ENCODE peak calls at places on chromosome 17, in nine cellular contexts. R, W, M, F, A, J, G, V and K are unnamed samples.

GRCh38 chr17:50362661-50363060 is 10.3 kb downstream of the MRPL27 start:
- DNase-seq in W (no peak), F (no peak), J (no peak), G (no peak), V (no peak), A (no peak), M (no peak), R (no peak), K (no peak)

GRCh38 chr17:67633751-67634191 is 84.0 kb upstream of the NOL11 start:
- DNase-seq in R (no peak), J (no peak), A (no peak), G (no peak), M (no peak), F (no peak), V (no peak), W (peak; percentile 34), K (no peak)

GRCh38 chr17:83181991-83182619 is 102.7 kb downstream of the METRNL start:
- DNase-seq in G (no peak), V (no peak), W (peak; percentile 16), R (no peak), J (no peak), M (no peak), A (no peak), F (no peak), K (no peak)

GRCh38 chr17:44223574-44224046 is 4.1 kb upstream of the UBTF start:
- DNase-seq in G (no peak), M (peak; percentile 42), V (no peak), J (no peak), R (peak; percentile 73), A (no peak), F (no peak), W (peak; percentile 65), K (no peak)

GRCh38 chr17:14058051-14058450 is 11.3 kb upstream of the COX10 start:
- DNase-seq in W (no peak), A (no peak), F (no peak), J (no peak), V (no peak), M (no peak), R (no peak), G (no peak), K (no peak)

GRCh38 chr17:1153795-1154546 is 25.8 kb downstream of the ABR start:
- DNase-seq in J (no peak), W (peak; percentile 37), R (peak; percentile 36), A (peak; percentile 91), F (no peak), V (peak; percentile 56), M (peak; percentile 19), G (peak; percentile 21), K (peak; percentile 65)

GRCh38 chr17:80284631-80285030 is 24.0 kb downstream of the RNF213 start:
- DNase-seq in W (no peak), F (no peak), R (no peak), A (no peak), V (no peak), G (peak; percentile 54), M (no peak), J (no peak), K (no peak)

GRCh38 chr17:56148333-56148732 is 4.9 kb upstream of the ANKFN1 start:
- DNase-seq in V (no peak), R (no peak), A (no peak), F (no peak), G (no peak), J (no peak), M (no peak), W (no peak), K (no peak)

GRCh38 chr17:48241131-48241591 is 133.6 kb downstream of the SNX11 start:
- DNase-seq in V (no peak), W (no peak), J (no peak), F (no peak), M (peak; percentile 56), A (no peak), G (peak; percentile 83), R (no peak), K (no peak)

GRCh38 chr17:52841971-52842370 is 683.5 kb upstream of the CA10 start:
- DNase-seq in M (no peak), G (no peak), J (no peak), W (no peak), V (no peak), A (no peak), R (no peak), F (no peak), K (no peak)

GRCh38 chr17:47852113-47852949 is 1.4 kb upstream of the SP6 start:
- DNase-seq in A (no peak), J (no peak), R (no peak), F (no peak), M (no peak), V (no peak), W (no peak), G (no peak), K (no peak)

GRCh38 chr17:73613947-73614655 is 30.1 kb downstream of the SDK2 start:
- DNase-seq in M (peak; percentile 74), V (no peak), J (no peak), F (no peak), G (peak; percentile 91), R (no peak), W (no peak), A (no peak), K (no peak)

GRCh38 chr17:45284176-45285140 is 22.6 kb upstream of the SPATA32 start:
- DNase-seq in G (no peak), M (peak; percentile 93), V (peak; percentile 70), W (peak; percentile 78), R (no peak), A (no peak), J (no peak), F (peak; percentile 83), K (no peak)

GRCh38 chr17:3887394-3887793 is 5.5 kb downstream of the CAMKK1 start:
- DNase-seq in F (no peak), M (no peak), W (no peak), R (no peak), G (no peak), A (no peak), J (no peak), V (no peak), K (no peak)

GRCh38 chr17:3887811-3888210 is 5.0 kb downstream of the CAMKK1 start:
- DNase-seq in V (no peak), J (no peak), M (no peak), R (no peak), F (no peak), W (no peak), A (no peak), G (no peak), K (no peak)

GRCh38 chr17:3885970-3886369 is 6.9 kb downstream of the CAMKK1 start:
- DNase-seq in J (no peak), W (no peak), V (no peak), R (no peak), M (no peak), F (no peak), A (no peak), G (no peak), K (no peak)

GRCh38 chr17:3885271-3885670 is 7.6 kb downstream of the CAMKK1 start:
- DNase-seq in R (no peak), A (no peak), F (no peak), G (no peak), J (no peak), W (no peak), M (no peak), V (no peak), K (no peak)

GRCh38 chr17:3886776-3887175 is 6.1 kb downstream of the CAMKK1 start:
- DNase-seq in V (peak; percentile 77), R (peak; percentile 40), M (no peak), J (no peak), W (peak; percentile 42), A (no peak), F (no peak), G (no peak), K (peak; percentile 20)
- H3K27ac ChIP-seq in V (peak overlapping the region; percentile 74), R (peak overlapping the region; percentile 72), M (no peak overlapping the region), J (no peak overlapping the region), W (no peak overlapping the region), A (no peak overlapping the region), F (peak overlapping the region; percentile 87), G (no peak overlapping the region), K (peak overlapping the region; percentile 76)

DNA sequence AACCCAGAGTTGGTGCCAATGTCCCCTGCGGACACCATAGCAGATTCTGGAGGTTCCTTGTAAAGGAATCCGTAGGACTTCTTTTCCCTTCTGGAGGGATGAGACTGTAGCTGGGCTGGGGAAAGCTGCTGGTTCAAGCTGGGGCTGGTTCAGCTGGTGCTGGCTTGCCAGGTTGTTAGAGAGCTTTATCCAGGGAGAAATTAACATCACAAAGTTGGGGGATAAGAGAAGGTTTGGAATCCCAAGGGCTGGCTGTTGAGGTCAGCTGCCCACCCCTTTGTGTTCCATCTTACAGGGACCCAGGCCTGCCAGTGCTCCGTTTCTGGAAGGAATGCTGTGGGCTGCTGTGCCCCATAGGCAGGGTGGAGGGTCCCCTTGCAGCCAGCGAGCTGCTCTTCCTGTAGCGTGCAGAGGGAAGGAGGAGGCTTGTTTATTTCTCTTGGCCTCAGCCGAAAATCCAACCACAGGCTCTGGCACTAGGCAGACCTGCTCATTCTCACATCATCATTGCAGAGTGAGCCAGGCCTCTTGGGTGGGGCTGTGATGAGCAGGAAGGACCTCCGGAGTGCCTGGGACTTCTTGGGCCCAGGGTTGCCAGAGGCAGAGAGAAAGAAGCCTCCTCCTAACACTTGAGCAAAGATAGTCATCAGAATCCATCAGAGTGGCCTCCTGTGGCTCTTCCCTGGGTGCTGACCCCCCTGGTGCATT is 251.1 kb downstream of the SEC14L1 start:
- DNase-seq in J (no peak), W (no peak), A (no peak), V (peak; percentile 69), F (no peak), G (peak; percentile 79), R (peak; percentile 65), M (peak; percentile 83), K (no peak)
- H3K27ac ChIP-seq in J (peak overlapping the region; percentile 3), W (peak overlapping the region; percentile 46), A (peak overlapping the region; percentile 44), V (peak overlapping the region; percentile 69), F (peak overlapping the region; percentile 71), G (no peak overlapping the region), R (peak overlapping the region; percentile 73), M (peak overlapping the region; percentile 55), K (peak overlapping the region; percentile 26)

DNA sequence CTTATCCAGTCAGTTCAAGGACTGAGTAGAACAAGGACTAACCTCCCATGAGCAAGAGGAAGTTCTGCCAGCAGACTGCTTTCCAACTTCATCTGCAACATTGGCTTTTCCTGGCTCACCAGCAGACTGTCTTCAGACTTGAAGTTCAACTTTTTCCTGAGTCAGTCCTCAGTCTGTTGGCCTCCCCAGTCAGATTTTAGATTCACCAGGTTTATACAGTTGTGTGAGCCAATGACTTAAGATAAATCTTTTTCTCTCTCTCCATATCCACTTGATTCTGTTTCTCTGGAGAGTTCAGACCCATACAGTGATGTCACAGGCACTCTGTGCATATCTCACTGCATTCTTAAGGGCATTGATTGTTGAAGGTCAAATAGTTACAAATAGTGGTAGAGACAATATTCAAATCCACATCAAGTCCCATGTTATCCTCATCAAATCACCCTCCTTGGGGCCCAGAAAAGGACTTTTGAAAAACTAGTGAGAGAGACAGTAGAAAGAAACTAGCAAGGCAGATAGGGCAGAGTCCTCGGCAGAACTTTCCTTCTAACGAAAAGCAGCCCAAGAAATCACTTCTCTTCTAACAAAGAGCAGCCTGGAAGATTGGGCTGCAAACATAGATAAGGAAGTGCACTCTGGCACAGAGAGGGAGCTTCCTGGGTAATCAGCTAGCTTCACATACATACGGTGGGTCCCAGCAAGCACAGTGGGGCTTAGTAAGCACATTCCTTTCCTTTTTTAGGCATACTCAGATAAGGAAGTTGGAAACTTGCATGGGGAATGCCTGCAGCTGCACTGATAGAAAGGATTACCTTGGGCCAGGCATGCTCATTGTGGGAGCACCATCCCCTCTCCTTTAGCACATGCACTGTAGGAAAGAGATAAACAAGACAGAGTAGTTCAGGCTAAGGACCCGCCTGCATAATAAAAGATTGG is 132.3 kb upstream of the FAM20A start:
- DNase-seq in A (no peak), R (no peak), J (no peak), F (no peak), G (peak; percentile 31), M (no peak), V (no peak), W (no peak), K (no peak)
- H3K27ac ChIP-seq in A (no peak overlapping the region), R (no peak overlapping the region), J (no peak overlapping the region), F (no peak overlapping the region), G (no peak overlapping the region), M (no peak overlapping the region), V (no peak overlapping the region), W (no peak overlapping the region), K (no peak overlapping the region)

GRCh38 chr17:21196126-21196525 is 17.8 kb downstream of the TMEM11 start:
- DNase-seq in J (no peak), A (no peak), F (peak; percentile 34), G (no peak), W (no peak), R (no peak), M (no peak), V (no peak), K (no peak)
- H3K27ac ChIP-seq in J (no peak overlapping the region), A (no peak overlapping the region), F (no peak overlapping the region), G (no peak overlapping the region), W (no peak overlapping the region), R (no peak overlapping the region), M (no peak overlapping the region), V (no peak overlapping the region), K (no peak overlapping the region)